ENCODE peak calls at places on chromosome 5, in five cellular contexts. One of them, this sample, is unnamed.

GRCh38 chr5:133361922-133362321 is 250.4 kb downstream of the FSTL4 start:
- DNase-seq in lower lobe of right lung: no peak
- DNase-seq in heart right ventricle: no peak
- DNase-seq in effector memory CD4-positive, alpha-beta T cell: no peak
- DNase-seq in right lobe of liver: no peak
- DNase-seq in this sample: no peak

GRCh38 chr5:14980698-14981097 is 109.1 kb upstream of the ANKH start:
- DNase-seq in lower lobe of right lung: no peak
- DNase-seq in heart right ventricle: no peak
- DNase-seq in effector memory CD4-positive, alpha-beta T cell: no peak
- DNase-seq in right lobe of liver: no peak
- DNase-seq in this sample: no peak

GRCh38 chr5:43041669-43042175 is 1.6 kb upstream of the ANXA2R start:
- DNase-seq in lower lobe of right lung: peak; percentile 79
- DNase-seq in heart right ventricle: peak; percentile 69
- DNase-seq in effector memory CD4-positive, alpha-beta T cell: peak; percentile 72
- DNase-seq in right lobe of liver: peak; percentile 66
- DNase-seq in this sample: peak; percentile 86

GRCh38 chr5:33260098-33260497 is 180.7 kb upstream of the TARS1 start:
- DNase-seq in lower lobe of right lung: no peak
- DNase-seq in heart right ventricle: no peak
- DNase-seq in effector memory CD4-positive, alpha-beta T cell: no peak
- DNase-seq in right lobe of liver: no peak
- DNase-seq in this sample: no peak

GRCh38 chr5:103487253-103487652 is 75.3 kb downstream of the NUDT12 start:
- DNase-seq in lower lobe of right lung: no peak
- DNase-seq in heart right ventricle: no peak
- DNase-seq in effector memory CD4-positive, alpha-beta T cell: no peak
- DNase-seq in right lobe of liver: no peak
- DNase-seq in this sample: no peak

GRCh38 chr5:61023131-61023530 is 78.1 kb downstream of the NDUFAF2 start:
- DNase-seq in lower lobe of right lung: no peak
- DNase-seq in heart right ventricle: no peak
- DNase-seq in effector memory CD4-positive, alpha-beta T cell: no peak
- DNase-seq in right lobe of liver: no peak
- DNase-seq in this sample: no peak

GRCh38 chr5:3432135-3432534 is 163.5 kb upstream of the IRX1 start:
- DNase-seq in lower lobe of right lung: no peak
- DNase-seq in heart right ventricle: no peak
- DNase-seq in effector memory CD4-positive, alpha-beta T cell: no peak
- DNase-seq in right lobe of liver: no peak
- DNase-seq in this sample: no peak

GRCh38 chr5:135966165-135966564 is 11.4 kb upstream of the LECT2 start:
- DNase-seq in lower lobe of right lung: no peak
- DNase-seq in heart right ventricle: peak; percentile 15
- DNase-seq in effector memory CD4-positive, alpha-beta T cell: no peak
- DNase-seq in right lobe of liver: no peak
- DNase-seq in this sample: no peak

GRCh38 chr5:65198777-65199120 is 283.0 kb downstream of the ADAMTS6 start:
- DNase-seq in lower lobe of right lung: no peak
- DNase-seq in heart right ventricle: no peak
- DNase-seq in effector memory CD4-positive, alpha-beta T cell: no peak
- DNase-seq in right lobe of liver: no peak
- DNase-seq in this sample: no peak

GRCh38 chr5:40754381-40755092 is 1.2 kb downstream of the TTC33 start:
- DNase-seq in lower lobe of right lung: no peak
- DNase-seq in heart right ventricle: no peak
- DNase-seq in effector memory CD4-positive, alpha-beta T cell: no peak
- DNase-seq in right lobe of liver: no peak
- DNase-seq in this sample: no peak

GRCh38 chr5:172587061-172587405 is 54.0 kb upstream of the NEURL1B start:
- DNase-seq in lower lobe of right lung: no peak
- DNase-seq in heart right ventricle: no peak
- DNase-seq in effector memory CD4-positive, alpha-beta T cell: no peak
- DNase-seq in right lobe of liver: no peak
- DNase-seq in this sample: no peak

GRCh38 chr5:155263381-155263780 is 249.8 kb downstream of the KIF4B start:
- DNase-seq in lower lobe of right lung: no peak
- DNase-seq in heart right ventricle: no peak
- DNase-seq in effector memory CD4-positive, alpha-beta T cell: no peak
- DNase-seq in right lobe of liver: no peak
- DNase-seq in this sample: no peak

GRCh38 chr5:27706832-27707231 is 668.4 kb upstream of the CDH9 start:
- DNase-seq in lower lobe of right lung: no peak
- DNase-seq in heart right ventricle: no peak
- DNase-seq in effector memory CD4-positive, alpha-beta T cell: no peak
- DNase-seq in right lobe of liver: no peak
- DNase-seq in this sample: no peak

GRCh38 chr5:154962494-154962893 is 21.6 kb downstream of the MRPL22 start:
- DNase-seq in lower lobe of right lung: no peak
- DNase-seq in heart right ventricle: no peak
- DNase-seq in effector memory CD4-positive, alpha-beta T cell: no peak
- DNase-seq in right lobe of liver: no peak
- DNase-seq in this sample: no peak

GRCh38 chr5:142145106-142145900 is 36.7 kb downstream of the NDFIP1 start:
- DNase-seq in lower lobe of right lung: no peak
- DNase-seq in heart right ventricle: peak; percentile 80
- DNase-seq in effector memory CD4-positive, alpha-beta T cell: peak; percentile 22
- DNase-seq in right lobe of liver: peak; percentile 57
- DNase-seq in this sample: no peak

GRCh38 chr5:60183881-60184280 is 290.4 kb upstream of the PDE4D start:
- DNase-seq in lower lobe of right lung: no peak
- DNase-seq in heart right ventricle: no peak
- DNase-seq in effector memory CD4-positive, alpha-beta T cell: no peak
- DNase-seq in right lobe of liver: no peak
- DNase-seq in this sample: no peak

GRCh38 chr5:145072880-145073279 is 762.3 kb downstream of the PRELID2 start:
- DNase-seq in lower lobe of right lung: no peak
- DNase-seq in heart right ventricle: no peak
- DNase-seq in effector memory CD4-positive, alpha-beta T cell: no peak
- DNase-seq in right lobe of liver: no peak
- DNase-seq in this sample: no peak

GRCh38 chr5:32206799-32207634 is 32.9 kb upstream of the GOLPH3 start:
- DNase-seq in lower lobe of right lung: no peak
- DNase-seq in heart right ventricle: no peak
- DNase-seq in effector memory CD4-positive, alpha-beta T cell: no peak
- DNase-seq in right lobe of liver: no peak
- DNase-seq in this sample: no peak

GRCh38 chr5:1925111-1926070 is 42.7 kb upstream of the IRX4 start:
- DNase-seq in lower lobe of right lung: no peak
- DNase-seq in heart right ventricle: no peak
- DNase-seq in effector memory CD4-positive, alpha-beta T cell: no peak
- DNase-seq in right lobe of liver: peak; percentile 28
- DNase-seq in this sample: no peak

GRCh38 chr5:43677241-43677640 is 74.3 kb downstream of the NNT start:
- DNase-seq in lower lobe of right lung: no peak
- DNase-seq in heart right ventricle: no peak
- DNase-seq in effector memory CD4-positive, alpha-beta T cell: no peak
- DNase-seq in right lobe of liver: no peak
- DNase-seq in this sample: no peak

GRCh38 chr5:143161893-143162520 is 241.5 kb downstream of the NR3C1 start:
- DNase-seq in lower lobe of right lung: no peak
- DNase-seq in heart right ventricle: no peak
- DNase-seq in effector memory CD4-positive, alpha-beta T cell: no peak
- DNase-seq in right lobe of liver: no peak
- DNase-seq in this sample: no peak

DNA sequence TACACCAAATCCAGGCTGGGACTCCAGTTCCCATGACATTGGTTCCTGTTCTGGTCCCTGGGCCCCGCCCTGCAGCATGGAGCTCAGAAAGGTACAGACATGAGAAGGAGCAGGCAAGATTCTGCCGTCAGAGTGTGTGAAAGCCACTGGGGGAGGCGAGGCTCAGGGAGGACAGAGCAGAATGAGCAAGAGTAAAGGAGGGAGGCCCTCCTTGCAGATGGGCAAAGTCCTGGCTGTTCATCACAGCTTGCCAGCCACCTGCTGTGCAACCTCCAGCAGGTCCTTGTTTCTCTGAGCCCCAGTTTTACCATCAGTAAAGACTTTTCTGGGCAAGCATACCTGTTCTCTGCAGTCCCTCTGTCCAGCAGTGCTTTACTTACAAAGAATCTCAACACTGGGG is 73.3 kb downstream of the HRH2 start:
- DNase-seq in lower lobe of right lung: no peak
- DNase-seq in heart right ventricle: no peak
- DNase-seq in effector memory CD4-positive, alpha-beta T cell: no peak
- DNase-seq in right lobe of liver: no peak
- DNase-seq in this sample: no peak
- H3K27ac ChIP-seq in lower lobe of right lung: no peak overlapping the region
- H3K27ac ChIP-seq in heart right ventricle: no peak overlapping the region
- H3K27ac ChIP-seq in effector memory CD4-positive, alpha-beta T cell: no peak overlapping the region
- H3K27ac ChIP-seq in right lobe of liver: no peak overlapping the region
- H3K27ac ChIP-seq in this sample: no peak overlapping the region

GRCh38 chr5:132258102-132259060 is 885 bp downstream of the PDLIM4 start:
- DNase-seq in lower lobe of right lung: no peak
- DNase-seq in heart right ventricle: peak; percentile 13
- DNase-seq in effector memory CD4-positive, alpha-beta T cell: no peak
- DNase-seq in right lobe of liver: peak; percentile 36
- DNase-seq in this sample: no peak
- H3K4me3 ChIP-seq in lower lobe of right lung: peak overlapping the region; percentile 54
- H3K4me3 ChIP-seq in heart right ventricle: peak overlapping the region; percentile 67
- H3K4me3 ChIP-seq in effector memory CD4-positive, alpha-beta T cell: no peak overlapping the region
- H3K4me3 ChIP-seq in right lobe of liver: no peak overlapping the region
- H3K4me3 ChIP-seq in this sample: peak overlapping the region; percentile 81

DNA sequence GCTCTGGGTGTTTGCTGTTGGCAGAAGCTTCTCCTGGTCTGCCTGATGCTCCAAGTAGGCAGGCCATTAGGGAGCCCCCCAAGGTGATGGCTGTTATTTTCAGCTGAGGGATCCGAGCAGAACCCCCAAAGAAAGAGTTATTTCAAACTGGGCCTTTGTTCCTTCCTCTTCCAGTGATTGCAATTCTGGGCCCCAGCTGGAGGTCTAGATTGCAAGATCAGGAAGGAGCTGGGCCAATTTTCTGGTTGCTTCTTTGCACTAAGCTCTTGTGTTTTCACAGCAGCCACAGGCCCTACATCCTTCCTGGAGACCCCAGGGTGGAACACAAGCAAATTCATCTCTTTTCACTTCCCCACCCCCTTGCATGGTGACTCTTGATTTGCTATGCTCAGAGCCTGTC is 215.0 kb downstream of the SEMA6A start:
- DNase-seq in lower lobe of right lung: no peak
- DNase-seq in heart right ventricle: no peak
- DNase-seq in effector memory CD4-positive, alpha-beta T cell: no peak
- DNase-seq in right lobe of liver: no peak
- DNase-seq in this sample: no peak
- H3K27ac ChIP-seq in lower lobe of right lung: no peak overlapping the region
- H3K27ac ChIP-seq in heart right ventricle: no peak overlapping the region
- H3K27ac ChIP-seq in effector memory CD4-positive, alpha-beta T cell: no peak overlapping the region
- H3K27ac ChIP-seq in right lobe of liver: no peak overlapping the region
- H3K27ac ChIP-seq in this sample: no peak overlapping the region

GRCh38 chr5:151924564-151925395 is at the start of gene GLRA1:
- DNase-seq in lower lobe of right lung: peak; percentile 59
- DNase-seq in heart right ventricle: peak; percentile 57
- DNase-seq in effector memory CD4-positive, alpha-beta T cell: peak; percentile 25
- DNase-seq in right lobe of liver: no peak
- DNase-seq in this sample: no peak

GRCh38 chr5:151931260-151931659 is 6.6 kb upstream of the GLRA1 start:
- DNase-seq in lower lobe of right lung: no peak
- DNase-seq in heart right ventricle: no peak
- DNase-seq in effector memory CD4-positive, alpha-beta T cell: no peak
- DNase-seq in right lobe of liver: no peak
- DNase-seq in this sample: no peak

GRCh38 chr5:151926186-151926585 is 1.5 kb upstream of the GLRA1 start:
- DNase-seq in lower lobe of right lung: no peak
- DNase-seq in heart right ventricle: no peak
- DNase-seq in effector memory CD4-positive, alpha-beta T cell: no peak
- DNase-seq in right lobe of liver: no peak
- DNase-seq in this sample: no peak

GRCh38 chr5:151923865-151924264 is 786 bp downstream of the GLRA1 start:
- DNase-seq in lower lobe of right lung: no peak
- DNase-seq in heart right ventricle: no peak
- DNase-seq in effector memory CD4-positive, alpha-beta T cell: no peak
- DNase-seq in right lobe of liver: no peak
- DNase-seq in this sample: no peak

GRCh38 chr5:151925396-151925750 is 722 bp upstream of the GLRA1 start:
- DNase-seq in lower lobe of right lung: no peak
- DNase-seq in heart right ventricle: no peak
- DNase-seq in effector memory CD4-positive, alpha-beta T cell: no peak
- DNase-seq in right lobe of liver: no peak
- DNase-seq in this sample: no peak
- H3K4me3 ChIP-seq in lower lobe of right lung: no peak overlapping the region
- H3K4me3 ChIP-seq in heart right ventricle: no peak overlapping the region
- H3K4me3 ChIP-seq in effector memory CD4-positive, alpha-beta T cell: no peak overlapping the region
- H3K4me3 ChIP-seq in right lobe of liver: no peak overlapping the region
- H3K4me3 ChIP-seq in this sample: no peak overlapping the region

DNA sequence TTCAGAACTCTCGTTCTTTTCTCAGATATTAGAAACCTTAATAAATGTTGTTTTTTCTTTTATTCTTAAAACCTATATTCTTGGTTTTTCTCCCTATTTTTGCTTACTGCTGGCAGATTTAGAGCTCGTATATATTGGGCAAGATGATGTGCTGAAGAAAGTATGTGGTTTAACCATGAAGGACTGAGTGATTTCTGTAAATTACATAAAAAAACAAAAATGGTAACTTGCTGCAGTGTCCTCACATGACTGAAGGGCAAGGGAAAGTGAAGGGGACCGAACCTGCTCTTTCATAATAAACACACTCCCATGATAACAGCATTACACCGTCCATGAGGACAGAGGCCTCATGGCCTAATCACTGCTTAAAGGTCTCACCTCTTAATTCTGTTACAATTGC is 393.8 kb upstream of the ZNF608 start:
- DNase-seq in lower lobe of right lung: no peak
- DNase-seq in heart right ventricle: no peak
- DNase-seq in effector memory CD4-positive, alpha-beta T cell: no peak
- DNase-seq in right lobe of liver: no peak
- DNase-seq in this sample: no peak
- H3K27ac ChIP-seq in lower lobe of right lung: no peak overlapping the region
- H3K27ac ChIP-seq in heart right ventricle: no peak overlapping the region
- H3K27ac ChIP-seq in effector memory CD4-positive, alpha-beta T cell: no peak overlapping the region
- H3K27ac ChIP-seq in right lobe of liver: no peak overlapping the region
- H3K27ac ChIP-seq in this sample: no peak overlapping the region